ENCODE peak calls at places on chromosomes 4 and X, in six cellular contexts. U, O, Y, E, T and D are unnamed samples.

GRCh38 chrX:136953867-136954787 is 73.6 kb upstream of the RBMX start:
- DNase-seq in U (peak), O (peak), Y (peak), E (peak), T (peak), D (peak)

GRCh38 chrX:53239474-53239873 is 14.5 kb upstream of the KDM5C start:
- DNase-seq in U (no peak), O (no peak), Y (peak), E (no peak), T (no peak), D (peak)

GRCh38 chrX:154096140-154097002 is 1.1 kb downstream of the MECP2 start:
- DNase-seq in U (no peak), O (peak), Y (no peak), E (no peak), T (peak), D (no peak)

GRCh38 chr4:101953949-101954348 is 163.4 kb downstream of the BANK1 start:
- DNase-seq in U (peak), O (peak), Y (peak), E (peak), T (peak), D (peak)

GRCh38 chr4:74038161-74039064 is at the start of gene CXCL3:
- DNase-seq in U (peak), O (peak), Y (peak), E (no peak), T (peak), D (peak)

GRCh38 chrX:40008841-40009461 is 88.8 kb downstream of the BCOR start:
- DNase-seq in U (no peak), O (no peak), Y (peak), E (no peak), T (peak), D (peak)

GRCh38 chrX:115690554-115691216 is 129.7 kb downstream of the PLS3 start:
- DNase-seq in U (peak), O (peak), Y (peak), E (peak), T (peak), D (peak)

GRCh38 chrX:101619336-101619735 is 1.5 kb upstream of the ARMCX6 start:
- DNase-seq in U (no peak), O (peak), Y (peak), E (no peak), T (peak), D (peak)

GRCh38 chr4:181962321-181962720 is 280.9 kb upstream of the TENM3 start:
- DNase-seq in U (no peak), O (no peak), Y (no peak), E (no peak), T (no peak), D (no peak)

GRCh38 chr4:72858328-72858727 is 211.2 kb downstream of the COX18 start:
- DNase-seq in U (no peak), O (peak), Y (no peak), E (no peak), T (peak), D (no peak)

GRCh38 chrX:21723814-21724213 is 34.1 kb downstream of the SMPX start:
- DNase-seq in U (no peak), O (no peak), Y (no peak), E (no peak), T (no peak), D (no peak)

GRCh38 chr4:41594439-41594838 is 56.5 kb downstream of the LIMCH1 start:
- DNase-seq in U (no peak), O (no peak), Y (no peak), E (no peak), T (no peak), D (no peak)

GRCh38 chrX:2705461-2705860 is 14.4 kb downstream of the CD99 start:
- DNase-seq in U (no peak), O (no peak), Y (no peak), E (no peak), T (no peak), D (no peak)

GRCh38 chr4:140052050-140052449 is 101.9 kb downstream of the MAML3 start:
- DNase-seq in U (no peak), O (peak), Y (peak), E (no peak), T (peak), D (no peak)

GRCh38 chr4:34181311-34181808 is 2063.0 kb downstream of the ARAP2 start:
- DNase-seq in U (no peak), O (peak), Y (no peak), E (no peak), T (peak), D (no peak)

GRCh38 chr4:75344915-75345314 is 169.3 kb downstream of the RCHY1 start:
- DNase-seq in U (no peak), O (peak), Y (no peak), E (no peak), T (peak), D (no peak)

GRCh38 chr4:3527914-3528876 is 4.0 kb downstream of the LRPAP1 start:
- DNase-seq in U (no peak), O (no peak), Y (no peak), E (no peak), T (no peak), D (no peak)

GRCh38 chrX:2501246-2502102 is 698 bp upstream of the DHRSX start:
- DNase-seq in U (no peak), O (no peak), Y (no peak), E (no peak), T (no peak), D (no peak)

GRCh38 chrX:24426921-24427746 is 38.0 kb upstream of the PDK3 start:
- DNase-seq in U (no peak), O (no peak), Y (no peak), E (no peak), T (no peak), D (no peak)

GRCh38 chr4:821631-822030 is 4.3 kb downstream of the CPLX1 start:
- DNase-seq in U (no peak), O (no peak), Y (no peak), E (no peak), T (no peak), D (no peak)

GRCh38 chr4:185839770-185840169 is 27.8 kb upstream of the SORBS2 start:
- DNase-seq in U (no peak), O (peak), Y (peak), E (no peak), T (peak), D (no peak)

GRCh38 chrX:112785323-112785722 is 55.3 kb downstream of the AMOT start:
- DNase-seq in U (no peak), O (no peak), Y (no peak), E (no peak), T (no peak), D (no peak)

GRCh38 chr4:123741906-123742305 is 345.3 kb downstream of the SPRY1 start:
- DNase-seq in U (no peak), O (peak), Y (no peak), E (no peak), T (peak), D (no peak)

GRCh38 chr4:133483600-133484246 is 334.6 kb downstream of the PCDH10 start:
- DNase-seq in U (no peak), O (peak), Y (peak), E (no peak), T (peak), D (no peak)

GRCh38 chr4:76990288-76991080 is 40.9 kb downstream of the SEPTIN11 start:
- DNase-seq in U (no peak), O (peak), Y (peak), E (no peak), T (peak), D (no peak)

GRCh38 chrX:70133303-70134115 is at the start of gene IGBP1:
- DNase-seq in U (peak), O (peak), Y (peak), E (peak), T (peak), D (peak)

GRCh38 chrX:47662144-47662657 is 3.2 kb upstream of the UXT start:
- DNase-seq in U (no peak), O (peak), Y (peak), E (no peak), T (peak), D (no peak)
- H3K9ac ChIP-seq in U (no peak), O (no peak), Y (no peak), E (no peak), T (peak), D (no peak)

DNA sequence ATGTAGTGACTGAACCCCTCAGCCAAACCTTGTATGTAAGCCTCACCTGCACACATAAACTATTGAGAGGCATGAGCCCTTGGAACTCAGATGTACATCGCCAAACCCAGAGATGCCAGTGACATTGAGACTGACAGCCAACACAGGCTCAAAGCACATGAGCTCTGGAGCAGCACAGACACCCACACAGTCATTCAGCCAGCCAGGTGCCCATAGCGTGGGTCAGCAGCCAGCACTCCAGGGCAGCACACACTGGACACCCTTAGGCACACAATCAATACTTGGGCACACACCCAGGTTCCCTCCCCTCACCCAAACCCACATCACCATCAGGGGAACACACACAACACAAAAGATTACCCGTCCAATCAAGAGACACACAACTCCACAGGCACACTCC is 4.3 kb upstream of the TIMP1 start:
- DNase-seq in U (no peak), O (no peak), Y (no peak), E (no peak), T (no peak), D (no peak)
- H2AK5ac ChIP-seq in U (no peak), O (peak), Y (no peak), E (no peak), T (no peak), D (no peak)

DNA sequence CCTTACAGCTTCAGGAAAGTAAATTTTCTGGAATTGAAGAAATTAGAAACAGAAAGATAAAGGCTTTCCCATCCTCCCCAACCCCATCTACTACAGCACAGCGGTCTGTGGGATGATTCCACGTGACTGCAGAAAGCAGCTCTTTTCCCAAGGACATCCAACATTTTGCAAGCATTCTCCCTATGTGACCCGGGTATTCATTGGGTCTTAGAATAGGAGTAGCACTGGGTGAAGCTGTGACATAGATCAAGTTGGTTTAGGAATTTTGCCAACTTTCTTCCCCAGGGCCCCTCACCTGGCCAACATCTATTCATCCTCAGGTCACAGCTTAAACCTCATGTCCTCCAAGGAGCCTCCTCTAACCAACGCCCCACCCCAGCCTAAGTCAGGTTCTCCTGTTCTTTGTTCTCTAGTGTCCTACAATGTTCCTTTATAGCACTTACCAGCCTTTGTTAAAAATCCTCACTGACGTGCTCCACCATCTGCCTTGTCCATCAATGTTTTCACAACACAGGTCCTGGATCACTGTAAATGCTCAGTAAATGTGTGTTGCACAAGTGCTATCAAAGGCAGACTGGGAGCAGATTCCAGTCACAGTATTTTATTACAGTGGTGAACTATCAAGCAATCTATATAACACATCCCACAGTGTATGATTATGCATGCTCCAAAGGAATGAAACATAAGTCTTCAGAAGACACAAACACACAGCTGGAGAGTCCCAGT is 80.9 kb upstream of the MTM1 start:
- DNase-seq in U (no peak), O (no peak), Y (no peak), E (no peak), T (no peak), D (no peak)
- H2BK15ac ChIP-seq in U (no peak), O (no peak), Y (no peak), E (no peak), T (no peak), D (no peak)

DNA sequence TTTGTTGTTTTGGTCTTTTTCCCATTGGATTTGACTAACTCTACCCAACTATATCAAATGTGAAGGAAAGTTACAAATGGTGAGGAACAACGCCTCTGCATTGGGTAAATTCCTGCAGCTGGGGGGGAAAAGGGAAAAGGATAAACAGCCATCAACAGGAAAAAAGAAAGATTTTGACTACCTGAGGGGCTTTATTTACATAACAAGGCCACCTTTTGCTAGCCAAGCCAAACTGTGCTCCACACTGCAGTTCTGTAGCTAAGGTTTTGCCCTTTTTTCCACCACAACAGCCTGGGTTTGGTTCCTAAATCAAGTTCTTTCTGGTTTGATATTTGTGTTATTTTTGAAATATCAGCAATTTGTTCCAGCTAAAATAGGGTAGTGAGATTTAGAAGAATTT is 40.8 kb downstream of the RHOXF2B start:
- DNase-seq in U (no peak), O (no peak), Y (no peak), E (no peak), T (no peak), D (no peak)
- H3K9ac ChIP-seq in U (no peak), O (no peak), Y (no peak), E (no peak), T (no peak), D (no peak)

DNA sequence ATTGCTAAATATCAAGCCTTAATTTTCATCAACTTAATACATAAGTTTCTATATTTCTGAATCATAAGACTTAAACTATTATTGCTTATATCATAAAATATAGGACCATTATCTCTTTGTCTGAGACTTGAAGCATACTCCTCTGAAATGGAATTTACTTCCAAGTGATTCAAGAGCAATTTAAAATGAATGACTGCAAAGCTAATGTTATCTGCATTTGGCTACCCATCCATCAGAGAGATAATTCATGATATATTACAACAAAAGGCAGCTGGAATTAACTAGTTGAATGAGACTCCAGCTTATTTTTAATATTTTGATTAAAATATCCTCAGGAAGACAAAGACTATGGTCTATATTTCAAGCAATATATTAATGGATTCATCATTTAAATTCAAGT is 208.6 kb downstream of the UNC5C start:
- DNase-seq in U (no peak), O (no peak), Y (no peak), E (no peak), T (no peak), D (no peak)
- H2AK5ac ChIP-seq in U (no peak), O (no peak), Y (no peak), E (no peak), T (no peak), D (no peak)

DNA sequence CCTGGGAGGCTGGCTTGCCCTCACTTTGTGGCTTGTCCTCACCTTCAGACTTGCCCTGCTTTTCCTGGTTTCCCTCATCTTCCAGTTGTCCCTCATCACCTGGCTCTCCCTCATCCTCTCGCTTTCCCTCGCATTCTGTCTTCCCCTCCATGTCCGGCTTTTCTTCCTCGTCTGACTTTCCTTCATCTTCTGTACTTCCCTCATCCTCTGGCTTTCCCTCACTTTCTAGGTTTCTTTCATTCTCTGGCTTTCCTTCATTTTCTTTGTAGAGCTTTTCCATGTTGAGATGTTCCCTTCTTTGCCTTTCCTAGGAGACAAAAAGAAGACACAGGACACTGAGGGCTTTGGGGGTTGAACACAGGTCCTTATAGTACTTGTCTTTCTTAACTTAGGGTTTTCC is 2.3 kb downstream of the TCEAL5 start:
- DNase-seq in U (no peak), O (no peak), Y (no peak), E (no peak), T (no peak), D (no peak)
- H2BK15ac ChIP-seq in U (no peak), O (no peak), Y (no peak), E (no peak), T (no peak), D (no peak)

DNA sequence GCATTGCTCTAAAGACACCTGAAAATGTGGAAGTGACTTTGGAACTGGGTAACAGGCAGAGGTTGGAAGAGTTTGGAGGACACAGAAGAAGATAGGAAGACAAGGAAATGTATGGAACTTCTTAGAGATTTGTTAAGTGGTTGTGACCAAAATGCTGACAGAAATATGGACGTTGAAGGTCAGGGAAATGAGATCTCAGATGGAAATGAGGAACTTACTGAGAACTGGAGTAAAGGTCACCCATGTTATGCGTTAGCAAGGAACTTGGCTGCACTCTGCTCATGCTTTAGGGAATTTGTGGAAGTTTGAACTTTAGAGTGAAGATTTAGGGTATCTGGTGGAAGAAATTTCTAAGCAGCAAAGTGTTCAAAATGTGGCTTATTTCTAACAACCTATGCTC is 99.4 kb downstream of the FAM13A start:
- DNase-seq in U (no peak), O (no peak), Y (no peak), E (no peak), T (no peak), D (no peak)
- H3K9ac ChIP-seq in U (no peak), O (no peak), Y (no peak), E (no peak), T (peak), D (no peak)